ENCODE peak calls at places on chromosomes 3 and 15, in four cellular contexts. S is stimulated activated CD4-positive, alpha-beta T cell treated with anti-CD3 and anti-CD28 coated beads, Interleukin-1b, Interleukin-23, amount 100 ng/mL, for 48 hours; F is Panc1; K is psoas muscle. U is an unnamed sample.
A peak's percentile ranks its signal among the peaks of the same experiment; 100 is the strongest.

GRCh38 chr3:25465266-25465860 is 37.3 kb downstream of the RARB start:
- DNase-seq in S (no peak), K (no peak), F (no peak), U (no peak)

GRCh38 chr15:36948982-36949381 is 151.4 kb downstream of the MEIS2 start:
- DNase-seq in K (no peak), F (no peak), S (no peak), U (peak; percentile 30)

GRCh38 chr3:29313074-29313473 is 32.2 kb downstream of the RBMS3 start:
- DNase-seq in S (no peak), K (no peak), F (no peak), U (no peak)

GRCh38 chr3:128432898-128433629 is 33.6 kb downstream of the DNAJB8 start:
- DNase-seq in F (no peak), K (peak; percentile 47), S (no peak), U (no peak)

GRCh38 chr3:126431103-126431534 is 36.4 kb downstream of the CFAP100 start:
- DNase-seq in F (no peak), S (no peak), K (no peak), U (no peak)

GRCh38 chr15:68623301-68623892 is 44.6 kb downstream of the CORO2B start:
- DNase-seq in K (peak; percentile 72), S (no peak), F (no peak), U (no peak)

GRCh38 chr3:11514191-11514770 is 129.4 kb downstream of the VGLL4 start:
- DNase-seq in K (no peak), S (no peak), F (no peak), U (no peak)

GRCh38 chr3:119831022-119831421 is 49.1 kb downstream of the NR1I2 start:
- DNase-seq in S (no peak), K (no peak), F (no peak), U (peak; percentile 35)

GRCh38 chr3:180855364-180855763 is 57.1 kb upstream of the FXR1 start:
- DNase-seq in K (no peak), F (no peak), S (no peak), U (peak; percentile 91)

GRCh38 chr15:89374116-89375004 is 39.7 kb upstream of the POLG start:
- DNase-seq in K (no peak), F (no peak), S (no peak), U (no peak)

GRCh38 chr15:68429691-68430470 is 2.1 kb downstream of the ITGA11 start:
- DNase-seq in K (no peak), S (no peak), F (no peak), U (no peak)

GRCh38 chr15:63880744-63881143 is 47.0 kb upstream of the HERC1 start:
- DNase-seq in K (no peak), F (no peak), S (no peak), U (no peak)

GRCh38 chr15:45134682-45135604 is 5.1 kb downstream of the DUOX1 start:
- DNase-seq in S (no peak), K (no peak), F (no peak), U (peak; percentile 45)

GRCh38 chr15:84805221-84805620 is 11.9 kb upstream of the ALPK3 start:
- DNase-seq in K (no peak), F (no peak), S (no peak), U (no peak)

GRCh38 chr3:156149781-156150375 is 29.5 kb downstream of the KCNAB1 start:
- DNase-seq in S (no peak), K (no peak), F (no peak), U (no peak)

GRCh38 chr3:30578986-30579579 is 27.3 kb upstream of the TGFBR2 start:
- DNase-seq in K (no peak), S (no peak), F (no peak), U (peak; percentile 26)

GRCh38 chr15:97168704-97169475 is 791.6 kb upstream of the ARRDC4 start:
- DNase-seq in F (no peak), S (no peak), K (no peak), U (peak; percentile 26)

GRCh38 chr15:58793862-58794261 is 22.8 kb downstream of the MINDY2 start:
- DNase-seq in K (no peak), S (no peak), F (no peak), U (peak; percentile 57)

GRCh38 chr3:45207471-45207870 is 18.6 kb downstream of the TMEM158 start:
- DNase-seq in F (no peak), K (no peak), S (no peak), U (no peak)

GRCh38 chr15:58212909-58213526 is 74.8 kb downstream of the AQP9 start:
- DNase-seq in S (no peak), K (no peak), F (no peak), U (no peak)

GRCh38 chr3:152382312-152383135 is 113.8 kb downstream of the MBNL1 start:
- DNase-seq in S (no peak), K (no peak), F (no peak), U (no peak)

GRCh38 chr3:50268703-50269451 is at the start of gene SEMA3B:
- DNase-seq in F (no peak), K (peak; percentile 76), S (no peak), U (no peak)

GRCh38 chr3:127089487-127090145 is 103.3 kb upstream of the PRR23E start:
- DNase-seq in S (no peak), K (peak; percentile 70), F (no peak), U (no peak)

GRCh38 chr3:153572165-153572564 is 410.1 kb downstream of the RAP2B start:
- DNase-seq in S (no peak), F (no peak), K (no peak), U (no peak)

GRCh38 chr3:27322634-27323033 is 46.5 kb downstream of the NEK10 start:
- DNase-seq in F (no peak), K (no peak), S (no peak), U (no peak)

GRCh38 chr15:65258863-65259262 is 27.8 kb downstream of the PARP16 start:
- DNase-seq in S (no peak), K (no peak), F (no peak), U (no peak)

GRCh38 chr3:124701687-124702086 is 28.6 kb upstream of the UMPS start:
- DNase-seq in S (no peak), F (no peak), K (no peak), U (no peak)

GRCh38 chr15:62413786-62414185 is 248.7 kb upstream of the C2CD4B start:
- DNase-seq in F (no peak), S (no peak), K (no peak), U (no peak)

GRCh38 chr3:54349231-54349647 is 226.9 kb downstream of the CACNA2D3 start:
- DNase-seq in S (no peak), F (no peak), K (no peak), U (peak; percentile 98)

GRCh38 chr15:56871867-56872266 is 46.6 kb upstream of the TCF12 start:
- DNase-seq in S (no peak), F (no peak), K (no peak), U (no peak)

GRCh38 chr3:30964612-30965011 is 70.2 kb upstream of the GADL1 start:
- DNase-seq in K (no peak), S (peak; percentile 4), F (no peak), U (no peak)

GRCh38 chr3:13824521-13825316 is 55.2 kb downstream of the WNT7A start:
- DNase-seq in K (peak; percentile 20), F (no peak), S (no peak), U (peak; percentile 25)

GRCh38 chr3:48472673-48472922 is 26.1 kb downstream of the ATRIP start:
- DNase-seq in F (no peak), S (no peak), K (no peak), U (no peak)

GRCh38 chr3:136353461-136353860 is 103.3 kb downstream of the PCCB start:
- DNase-seq in S (no peak), F (no peak), K (no peak), U (no peak)

GRCh38 chr3:40170395-40170794 is 139.1 kb upstream of the EIF1B start:
- DNase-seq in K (no peak), S (no peak), F (no peak), U (peak; percentile 79)

GRCh38 chr3:170997966-170998913 is 28.3 kb downstream of the SLC2A2 start:
- DNase-seq in F (no peak), K (no peak), S (no peak), U (no peak)

U was measured in mesendoderm.